ENCODE peak calls at places on chromosomes 1 and 21, in seven cellular contexts. S is stimulated activated effector memory CD8-positive, alpha-beta T cell treated with anti-CD3 and anti-CD28 coated beads, Interleukin-12 subunit alpha, Interleukin-12 subunit beta, amount 100 ng/mL, for 72 hours; E is substantia nigra; X is heart right ventricle; U is activated T-helper 1 cell treated with anti-CD3 and anti-CD28 coated beads, Interleukin-12 subunit alpha, Interleukin-12 subunit beta, Interleukin-2, Interleukin-4 antibody, amounts not matched to agents 30 ng/mL and 10 ng/mL and 1 ng/mL, durations not matched to agents 14 hours and 24 hours and 36 hours; A is M059J; R is stimulated activated CD4-positive, alpha-beta T cell treated with anti-CD3 and anti-CD28 coated beads, Interleukin-4, amount 100 ng/mL, for 24 hours. K is an unnamed sample.
A peak's percentile ranks its signal among the peaks of the same experiment; 100 is the strongest.

GRCh38 chr1:56061824-56062223 is 517.5 kb downstream of the PLPP3 start:
- DNase-seq in U (no peak), R (no peak), S (no peak), E (no peak), X (no peak), A (no peak), K (no peak)

GRCh38 chr21:35850542-35851103 is 209.7 kb downstream of the SETD4 start:
- DNase-seq in E (no peak), A (no peak), S (no peak), X (no peak), U (no peak), R (no peak), K (no peak)

GRCh38 chr1:179105393-179105792 is 23.5 kb downstream of the TOR3A start:
- DNase-seq in X (no peak), R (no peak), S (no peak), A (no peak), U (no peak), E (no peak), K (no peak)

GRCh38 chr1:234941711-234942320 is 186.8 kb downstream of the TOMM20 start:
- DNase-seq in X (no peak), S (no peak), E (no peak), U (no peak), R (no peak), A (no peak), K (no peak)

GRCh38 chr1:53015508-53015860 is 46.5 kb upstream of the PODN start:
- DNase-seq in E (no peak), A (no peak), S (no peak), R (no peak), X (no peak), U (no peak), K (no peak)

GRCh38 chr1:154386643-154387352 is 18.3 kb upstream of the IL6R start:
- DNase-seq in S (peak; percentile 65), A (no peak), X (no peak), R (peak; percentile 90), U (peak; percentile 29), E (no peak), K (no peak)

GRCh38 chr1:243979396-243979795 is 71.7 kb upstream of the ZBTB18 start:
- DNase-seq in X (no peak), S (no peak), R (no peak), A (no peak), U (no peak), E (no peak), K (no peak)

GRCh38 chr1:197967066-197967465 is 49.9 kb downstream of the LHX9 start:
- DNase-seq in X (no peak), E (no peak), S (no peak), U (no peak), A (peak; percentile 54), R (no peak), K (no peak)

GRCh38 chr1:232793944-232794343 is 11.3 kb upstream of the MAP10 start:
- DNase-seq in E (no peak), R (no peak), U (peak; percentile 4), S (no peak), A (peak; percentile 90), X (no peak), K (no peak)

GRCh38 chr1:205241366-205242030 is 13.8 kb downstream of the TMCC2 start:
- DNase-seq in S (no peak), X (no peak), A (no peak), E (no peak), R (no peak), U (no peak), K (no peak)

GRCh38 chr1:39153684-39154083 is 50.8 kb upstream of the MACF1 start:
- DNase-seq in S (no peak), U (no peak), R (no peak), X (no peak), A (no peak), E (no peak), K (no peak)

GRCh38 chr1:1176931-1177330 is 3.3 kb downstream of the TTLL10 start:
- DNase-seq in S (no peak), A (no peak), X (no peak), R (no peak), U (no peak), E (no peak), K (no peak)

K was measured in right cardiac atrium.